ENCODE peak calls at places on chromosome 10, in seven cellular contexts. P is endothelial cell of umbilical vein, V is astrocyte, A is nephron progenitor cell, X is Peyer's patch, N is adrenal gland, T is tibial artery. J is an unnamed sample.

GRCh38 chr10:63286754-63287264 is 153.7 kb downstream of the NRBF2 start:
- DNase-seq in N (no peak), V (no peak), A (no peak), T (no peak), X (no peak), P (no peak), J (no peak)

GRCh38 chr10:29730461-29730860 is 95.7 kb upstream of the SVIL start:
- DNase-seq in N (no peak), T (no peak), X (no peak), V (no peak), P (no peak), A (no peak), J (no peak)

GRCh38 chr10:91051834-91052233 is 130.9 kb upstream of the ANKRD1 start:
- DNase-seq in T (peak), V (no peak), X (peak), P (no peak), N (peak), A (no peak), J (no peak)

GRCh38 chr10:53580465-53580864 is 807.9 kb upstream of the MBL2 start:
- DNase-seq in N (no peak), V (no peak), P (peak), X (no peak), T (no peak), A (no peak), J (no peak)

GRCh38 chr10:99740261-99740660 is 8.2 kb downstream of the CUTC start:
- DNase-seq in P (no peak), T (no peak), N (no peak), X (no peak), A (no peak), V (no peak), J (no peak)

GRCh38 chr10:37684765-37685164 is 172.6 kb downstream of the ZNF248 start:
- DNase-seq in X (no peak), N (no peak), V (no peak), A (no peak), P (no peak), T (no peak), J (no peak)

GRCh38 chr10:84545651-84546050 is 217.3 kb downstream of the CCSER2 start:
- DNase-seq in X (no peak), N (no peak), V (no peak), P (no peak), T (no peak), A (no peak), J (no peak)

GRCh38 chr10:112985701-112986510 is 35.9 kb downstream of the TCF7L2 start:
- DNase-seq in X (no peak), A (no peak), T (no peak), N (no peak), V (peak), P (no peak), J (no peak)

GRCh38 chr10:32139223-32140073 is 83.2 kb upstream of the KIF5B start:
- DNase-seq in A (peak), T (peak), X (peak), N (peak), P (peak), V (peak), J (peak)

GRCh38 chr10:109961181-109962001 is 38.1 kb upstream of the XPNPEP1 start:
- DNase-seq in X (no peak), T (no peak), V (peak), P (peak), A (no peak), N (no peak), J (no peak)

DNA sequence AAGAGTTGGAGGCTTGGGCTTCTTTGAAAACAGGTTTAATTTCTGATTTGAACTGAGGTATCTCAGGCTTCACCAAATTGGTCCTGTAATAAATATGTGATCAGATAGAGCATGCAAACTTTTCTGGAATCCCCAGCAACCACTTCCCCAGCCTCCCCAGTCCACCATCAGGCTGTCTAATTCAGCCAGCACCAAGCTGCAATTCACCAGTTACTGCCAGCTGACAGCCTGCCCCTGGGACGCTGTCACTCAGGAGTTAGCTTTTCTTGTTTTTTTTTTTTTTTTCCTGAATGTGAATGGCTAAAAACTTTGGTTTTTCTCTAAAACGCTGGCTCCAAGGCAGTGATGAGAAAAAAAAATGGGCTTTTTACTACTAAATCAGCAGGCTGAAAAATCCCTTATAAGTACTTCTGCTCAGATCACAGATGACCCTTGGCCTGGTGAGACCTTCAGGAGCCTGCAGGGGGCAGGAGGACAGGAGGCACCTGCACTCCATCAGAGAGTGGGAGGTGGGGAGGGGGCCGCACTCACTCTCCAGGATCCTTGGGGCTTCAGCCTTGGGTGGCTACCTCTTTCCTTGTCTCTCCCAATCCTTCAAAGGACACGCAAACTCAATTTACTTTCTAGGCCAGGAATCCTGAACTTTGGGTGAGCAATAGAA is 349.4 kb downstream of the GATA3 start:
- DNase-seq in P (no peak), A (peak), V (no peak), X (no peak), N (no peak), T (no peak), J (no peak)
- TF ChIP-seq CTCF in P (no peak), A (peak), V (no peak), X (no peak), N (no peak), T (no peak), J (no peak)

GRCh38 chr10:27157150-27157549 is 2.0 kb downstream of the MASTL start:
- DNase-seq in T (no peak), N (no peak), V (no peak), X (no peak), P (peak), A (no peak), J (no peak)
- TF ChIP-seq CTCF in T (no peak), N (no peak), V (no peak), X (no peak), P (no peak), A (no peak), J (no peak)

DNA sequence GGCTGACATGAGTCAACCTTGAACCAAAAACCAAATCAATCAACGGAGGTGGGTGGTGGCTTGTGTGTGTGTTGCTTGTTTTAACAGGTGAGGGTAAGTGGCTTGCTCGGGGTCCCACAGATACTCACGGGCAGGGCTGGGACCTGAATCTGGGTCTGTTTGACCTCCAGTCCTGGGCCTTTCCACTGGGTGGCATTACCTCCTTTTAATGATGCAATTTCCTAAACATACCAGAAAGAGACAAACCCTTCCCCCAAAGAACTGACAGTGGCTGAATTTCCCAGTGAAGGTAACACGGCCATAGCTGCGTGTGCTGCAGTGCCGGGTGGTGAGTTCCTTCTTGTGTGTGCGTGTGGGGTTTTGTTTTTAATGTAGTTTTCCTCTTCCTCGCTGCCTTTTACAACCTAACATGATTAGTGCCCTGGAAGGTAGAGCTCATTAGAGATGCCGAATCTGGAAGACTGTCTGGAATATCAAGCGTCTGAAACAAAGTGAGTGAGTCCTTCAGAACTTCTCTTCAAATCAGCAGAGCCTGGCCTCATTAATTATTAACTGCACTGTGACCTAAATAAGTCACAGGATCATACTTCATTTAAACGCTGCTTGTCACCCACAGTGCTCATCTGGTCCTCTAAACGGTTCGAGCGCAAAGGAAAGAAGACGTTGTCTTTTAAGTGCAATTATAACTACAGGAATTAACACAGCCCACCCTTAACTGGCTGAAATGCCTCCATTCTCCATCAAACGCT is 166.1 kb upstream of the TCERG1L start:
- DNase-seq in N (no peak), V (no peak), A (no peak), X (no peak), T (no peak), P (no peak), J (peak)
- TF ChIP-seq CTCF in N (no peak), V (no peak), A (no peak), X (no peak), T (no peak), P (no peak), J (peak)

GRCh38 chr10:14604181-14605142 is 170.2 kb downstream of the FAM107B start:
- DNase-seq in V (peak), X (peak), T (peak), A (peak), P (peak), N (peak), J (peak)
- TF ChIP-seq CTCF in V (no peak), X (no peak), T (no peak), A (no peak), P (no peak), N (no peak), J (no peak)

DNA sequence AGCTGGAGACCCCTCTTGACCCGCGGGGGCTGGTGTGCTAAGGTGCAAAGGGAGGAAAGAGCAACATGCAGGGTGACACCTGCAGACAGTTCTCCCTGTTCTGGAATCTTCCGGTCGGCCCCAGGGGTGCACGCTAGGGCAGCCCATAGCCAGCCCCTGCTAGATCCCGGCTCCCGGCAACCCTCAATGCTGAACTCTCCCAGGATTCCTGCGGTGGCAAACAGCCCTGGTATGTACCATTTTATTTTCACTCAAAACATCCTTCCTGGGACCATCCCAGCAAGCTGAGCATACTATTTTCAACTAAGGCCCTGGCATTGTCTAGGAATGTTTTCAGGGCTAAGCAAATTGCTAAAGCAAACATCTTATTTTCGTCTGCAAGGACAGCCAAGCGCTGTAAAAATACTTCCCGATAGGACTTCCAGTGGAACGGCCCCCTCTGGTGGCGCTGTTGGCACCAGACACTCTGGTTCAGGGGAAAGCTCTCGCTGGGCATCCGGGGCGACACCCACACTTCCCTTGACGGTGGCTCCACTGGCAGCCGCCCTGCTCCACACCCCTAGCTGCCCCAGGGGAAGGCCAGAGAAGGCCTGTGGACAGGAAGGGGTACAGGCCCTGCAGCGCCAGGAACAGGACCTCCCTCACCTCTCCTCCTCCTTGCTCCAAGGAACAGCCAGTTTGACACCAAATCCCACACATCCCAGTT is 99.4 kb downstream of the CTBP2 start:
- DNase-seq in N (peak), V (peak), T (peak), X (peak), P (peak), A (peak), J (peak)
- TF ChIP-seq CTCF in N (peak), V (peak), T (peak), X (peak), P (peak), A (peak), J (peak)

GRCh38 chr10:51892965-51893658 is 193.7 kb upstream of the CSTF2T start:
- DNase-seq in A (peak), X (no peak), P (peak), N (no peak), T (no peak), V (no peak), J (no peak)
- TF ChIP-seq CTCF in A (no peak), X (no peak), P (peak), N (peak), T (peak), V (peak), J (no peak)

DNA sequence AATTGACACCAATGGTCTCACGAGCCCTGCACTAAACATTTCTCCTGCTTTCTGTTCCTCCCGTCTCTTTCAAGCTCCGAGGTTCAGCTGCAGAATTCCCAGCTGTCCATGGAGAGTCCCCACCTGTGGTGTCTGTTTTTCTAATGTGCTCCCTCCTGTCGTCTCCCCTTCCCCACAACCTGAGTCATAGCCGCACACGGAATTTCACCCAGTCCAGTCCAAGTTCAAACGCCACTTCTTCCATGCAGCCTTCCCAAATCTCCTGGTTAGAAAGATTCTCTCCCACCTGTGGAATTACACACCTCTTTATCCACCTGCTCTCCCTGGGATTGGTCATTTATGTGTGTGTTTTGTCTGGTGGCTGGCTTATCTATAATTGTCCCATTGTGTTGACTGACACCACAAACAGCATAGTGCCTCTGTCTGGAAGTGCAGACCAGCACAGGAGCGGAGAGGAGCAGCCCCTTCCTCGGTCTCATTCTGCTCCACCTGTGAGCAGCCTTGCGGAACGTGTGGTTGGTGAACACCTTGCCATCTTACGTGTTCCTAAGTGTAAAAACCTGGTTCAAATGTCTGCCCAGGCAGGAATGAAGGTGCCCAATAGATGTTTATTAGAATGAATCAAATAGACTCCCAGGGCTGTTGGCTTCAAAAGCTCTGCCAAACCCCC is 3.3 kb upstream of the DIP2C start:
- DNase-seq in A (no peak), V (no peak), N (no peak), X (no peak), P (no peak), T (no peak), J (no peak)
- TF ChIP-seq CTCF in A (no peak), V (no peak), N (no peak), X (no peak), P (no peak), T (no peak), J (no peak)

GRCh38 chr10:11272915-11273389 is 255.3 kb downstream of the CELF2 start:
- DNase-seq in A (no peak), T (no peak), P (no peak), N (no peak), V (no peak), X (no peak), J (no peak)

GRCh38 chr10:11265486-11265885 is 247.8 kb downstream of the CELF2 start:
- DNase-seq in P (no peak), V (no peak), T (no peak), A (no peak), X (no peak), N (no peak), J (no peak)

GRCh38 chr10:11276475-11276990 is 258.9 kb downstream of the CELF2 start:
- DNase-seq in P (no peak), T (no peak), A (no peak), X (no peak), V (no peak), N (no peak), J (peak)

GRCh38 chr10:11270135-11270857 is 252.6 kb downstream of the CELF2 start:
- DNase-seq in T (peak), A (peak), N (peak), V (peak), P (peak), X (peak), J (peak)

DNA sequence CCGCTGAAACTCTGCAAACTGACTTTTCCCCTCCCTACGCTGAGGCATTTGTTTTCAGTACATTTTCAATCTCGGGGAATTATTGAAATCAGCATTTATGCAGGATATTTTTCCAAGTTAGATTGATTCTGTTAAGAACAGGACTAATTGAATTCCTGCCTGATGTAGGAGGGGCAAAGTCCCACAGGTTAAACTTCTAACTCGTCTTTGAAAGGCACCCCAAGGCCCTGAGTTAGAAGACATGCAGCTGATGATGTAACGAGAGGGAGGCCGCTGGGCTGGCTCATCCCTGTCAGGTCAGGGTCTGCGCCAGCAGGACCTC is 253.1 kb downstream of the CELF2 start:
- DNase-seq in X (no peak), N (no peak), V (no peak), P (no peak), T (no peak), A (no peak), J (peak)
- TF ChIP-seq CTCF in X (no peak), N (no peak), V (no peak), P (no peak), T (no peak), A (peak), J (no peak)

GRCh38 chr10:44575601-44576380 is 190.9 kb upstream of the CXCL12 start:
- DNase-seq in A (no peak), N (no peak), P (no peak), T (no peak), X (no peak), V (no peak), J (no peak)

GRCh38 chr10:44577533-44577932 is 192.6 kb upstream of the CXCL12 start:
- DNase-seq in P (no peak), A (no peak), N (no peak), V (no peak), X (no peak), T (no peak), J (no peak)

GRCh38 chr10:44576715-44577191 is 191.9 kb upstream of the CXCL12 start:
- DNase-seq in X (no peak), N (peak), T (no peak), A (no peak), V (peak), P (no peak), J (no peak)

GRCh38 chr10:44572146-44572545 is 187.2 kb upstream of the CXCL12 start:
- DNase-seq in A (no peak), N (no peak), T (no peak), X (no peak), P (no peak), V (no peak), J (no peak)

GRCh38 chr10:44574596-44575480 is 189.9 kb upstream of the CXCL12 start:
- DNase-seq in P (no peak), N (no peak), A (no peak), X (no peak), T (no peak), V (no peak), J (no peak)
- TF ChIP-seq CTCF in P (no peak), N (no peak), A (no peak), X (no peak), T (no peak), V (no peak), J (no peak)

J was measured in right lobe of liver.